ENCODE peak calls at places on chromosomes 11 and 22, in ten cellular contexts. M is stomach, A is lower leg skin, Y is fibroblast of the aortic adventitia, T is tibial artery, K is D721Med, R is GM12865, W is endothelial cell, J is psoas muscle, I is SK-N-SH. S is an unnamed sample.

GRCh38 chr11:115659061-115659963 is 155.1 kb upstream of the CADM1 start:
- DNase-seq in M (no peak), A (no peak), Y (no peak), T (no peak), K (no peak), R (peak; percentile 3), W (peak; percentile 59), J (no peak), I (peak; percentile 83), S (peak; percentile 33)

GRCh38 chr11:69718147-69718546 is 14.3 kb upstream of the FGF19 start:
- DNase-seq in M (no peak), A (no peak), Y (no peak), T (no peak), K (peak; percentile 87), R (peak; percentile 54), W (peak; percentile 79), J (no peak), I (peak; percentile 73), S (peak; percentile 58)

GRCh38 chr11:61769169-61769920 is 16.9 kb downstream of the MYRF start:
- DNase-seq in M (peak; percentile 92), A (no peak), Y (peak; percentile 22), T (no peak), K (no peak), R (no peak), W (no peak), J (no peak), I (no peak), S (peak; percentile 41)

GRCh38 chr11:61853698-61854169 is 25.6 kb downstream of the FADS2 start:
- DNase-seq in M (no peak), A (no peak), Y (no peak), T (no peak), K (no peak), R (no peak), W (no peak), J (no peak), I (no peak), S (no peak)

GRCh38 chr11:86761978-86762377 is 38.4 kb upstream of the PRSS23 start:
- DNase-seq in M (no peak), A (no peak), Y (peak; percentile 80), T (no peak), K (no peak), R (no peak), W (no peak), J (no peak), I (no peak), S (no peak)

GRCh38 chr11:34788642-34789041 is 127.5 kb downstream of the APIP start:
- DNase-seq in M (no peak), A (no peak), Y (no peak), T (no peak), K (no peak), R (no peak), W (no peak), J (no peak), I (no peak), S (no peak)

GRCh38 chr22:38735465-38736256 is 20.1 kb downstream of the SUN2 start:
- DNase-seq in M (peak; percentile 76), A (no peak), Y (no peak), T (no peak), K (no peak), R (peak; percentile 32), W (no peak), J (peak; percentile 54), I (no peak), S (no peak)

GRCh38 chr11:47946682-47947575 is 33.4 kb upstream of the PTPRJ start:
- DNase-seq in M (peak; percentile 84), A (peak; percentile 91), Y (peak; percentile 99), T (peak; percentile 82), K (no peak), R (peak; percentile 11), W (no peak), J (peak; percentile 86), I (no peak), S (no peak)

DNA sequence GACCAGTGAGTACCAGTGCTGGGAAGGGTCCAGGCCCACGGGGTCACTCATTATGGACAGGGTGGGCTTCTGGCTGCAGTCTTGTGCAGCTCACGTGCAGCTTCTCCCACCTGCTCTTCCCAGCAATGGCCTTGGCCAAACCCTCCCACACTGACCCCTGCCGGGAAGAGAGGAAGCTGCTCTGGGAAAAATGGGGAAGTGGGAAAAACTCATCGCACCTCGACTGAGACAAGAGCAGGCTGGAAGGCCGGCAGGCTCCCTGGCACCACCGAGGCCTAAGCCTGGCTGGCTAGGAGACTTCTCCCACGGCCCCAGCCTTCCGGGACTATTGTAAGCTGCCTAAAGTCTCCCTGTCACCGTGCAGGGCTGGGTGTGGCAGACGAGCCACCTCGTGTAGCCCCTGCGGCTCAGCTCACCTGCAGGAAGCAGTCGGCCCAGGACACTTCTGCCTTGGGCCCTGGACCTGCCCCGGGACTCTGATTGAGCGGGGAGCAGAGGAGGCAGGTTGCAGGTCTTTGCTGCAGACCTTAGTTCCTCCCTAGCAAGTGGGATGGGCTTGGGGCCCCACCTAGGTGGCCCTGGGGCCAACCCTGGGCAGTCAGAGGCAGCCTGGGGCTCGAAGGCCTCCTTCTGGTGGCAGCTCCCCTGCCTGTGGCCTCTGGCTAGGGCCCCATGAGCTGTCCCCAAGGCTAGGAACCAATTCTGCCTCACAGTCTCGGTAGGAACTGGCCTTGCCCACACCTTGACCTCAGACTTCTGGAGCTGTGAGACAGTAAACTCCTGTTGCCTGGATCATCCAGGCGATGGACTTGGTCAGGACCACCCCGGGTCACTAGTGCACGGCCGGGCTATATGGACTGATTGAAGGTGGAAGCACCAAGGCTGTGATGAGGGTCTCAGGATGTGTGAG is 23.1 kb downstream of the MRGPRG start:
- DNase-seq in M (no peak), A (peak; percentile 80), Y (no peak), T (no peak), K (no peak), R (no peak), W (no peak), J (peak; percentile 59), I (no peak), S (no peak)
- TF ChIP-seq CTCF in M (peak; percentile 14), A (no peak), Y (peak; percentile 51), T (peak; percentile 40), K (peak; percentile 47), R (no peak), W (no peak), J (no peak), I (no peak), S (peak; percentile 34)

GRCh38 chr11:6663794-6664478 is 8.3 kb upstream of the DCHS1 start:
- DNase-seq in M (no peak), A (no peak), Y (peak; percentile 14), T (no peak), K (no peak), R (no peak), W (no peak), J (no peak), I (no peak), S (no peak)

GRCh38 chr11:6666302-6667183 is 10.9 kb upstream of the DCHS1 start:
- DNase-seq in M (no peak), A (no peak), Y (no peak), T (no peak), K (no peak), R (no peak), W (no peak), J (no peak), I (no peak), S (no peak)

GRCh38 chr11:6672006-6672405 is 11.1 kb downstream of the MRPL17 start:
- DNase-seq in M (no peak), A (no peak), Y (no peak), T (no peak), K (no peak), R (no peak), W (no peak), J (no peak), I (no peak), S (no peak)

GRCh38 chr11:6670202-6670830 is 12.8 kb downstream of the MRPL17 start:
- DNase-seq in M (no peak), A (no peak), Y (no peak), T (no peak), K (no peak), R (no peak), W (no peak), J (no peak), I (no peak), S (no peak)

GRCh38 chr11:6667733-6668374 is 12.2 kb upstream of the DCHS1 start:
- DNase-seq in M (no peak), A (no peak), Y (peak; percentile 57), T (no peak), K (no peak), R (peak; percentile 60), W (no peak), J (no peak), I (no peak), S (no peak)
- TF ChIP-seq CTCF in M (peak; percentile 59), A (no peak), Y (peak; percentile 63), T (peak; percentile 69), K (peak; percentile 38), R (peak; percentile 49), W (peak; percentile 71), J (peak; percentile 41), I (peak; percentile 57), S (peak; percentile 61)

GRCh38 chr22:23579870-23580585 is at the start of gene IGLL1:
- DNase-seq in M (no peak), A (no peak), Y (no peak), T (no peak), K (no peak), R (no peak), W (no peak), J (no peak), I (no peak), S (no peak)

GRCh38 chr22:23580586-23581251 is 629 bp upstream of the IGLL1 start:
- DNase-seq in M (no peak), A (no peak), Y (no peak), T (no peak), K (no peak), R (no peak), W (no peak), J (no peak), I (no peak), S (no peak)

GRCh38 chr22:23578306-23578705 is 1.8 kb downstream of the IGLL1 start:
- DNase-seq in M (no peak), A (no peak), Y (no peak), T (no peak), K (no peak), R (no peak), W (no peak), J (no peak), I (no peak), S (no peak)

GRCh38 chr22:23581252-23581634 is 1.2 kb upstream of the IGLL1 start:
- DNase-seq in M (no peak), A (no peak), Y (no peak), T (no peak), K (no peak), R (no peak), W (no peak), J (no peak), I (no peak), S (no peak)

DNA sequence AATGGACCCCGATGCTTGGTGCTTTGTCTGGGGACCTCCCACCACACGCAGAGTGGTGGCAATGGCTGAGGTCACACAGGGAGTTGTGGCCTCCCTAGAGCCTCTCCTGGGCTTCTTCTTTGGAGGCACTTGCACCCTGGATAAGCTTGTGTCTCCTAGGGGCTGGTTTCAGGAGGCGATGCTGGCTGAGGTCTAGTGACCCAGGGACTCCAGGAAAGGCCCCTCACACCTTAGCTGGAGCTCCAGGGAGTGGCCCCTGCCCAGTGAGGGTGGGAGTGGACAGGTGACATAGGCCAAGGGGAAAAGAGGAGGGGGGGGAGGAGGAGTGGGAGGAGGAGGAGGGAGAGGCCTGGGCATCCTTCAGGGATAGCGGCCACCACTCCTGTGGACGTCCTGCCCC is 810 bp downstream of the IGLL1 start:
- DNase-seq in M (no peak), A (no peak), Y (no peak), T (no peak), K (no peak), R (no peak), W (no peak), J (no peak), I (no peak), S (no peak)
- TF ChIP-seq CTCF in M (no peak), A (no peak), Y (no peak), T (no peak), K (no peak), R (no peak), W (no peak), J (no peak), I (no peak), S (no peak)

GRCh38 chr11:43561832-43562231 is 118.7 kb upstream of the HSD17B12 start:
- DNase-seq in M (no peak), A (no peak), Y (no peak), T (no peak), K (no peak), R (no peak), W (no peak), J (no peak), I (no peak), S (no peak)

GRCh38 chr11:43573233-43573632 is 107.3 kb upstream of the HSD17B12 start:
- DNase-seq in M (no peak), A (no peak), Y (peak; percentile 13), T (no peak), K (no peak), R (peak; percentile 35), W (peak; percentile 58), J (no peak), I (peak; percentile 51), S (no peak)

DNA sequence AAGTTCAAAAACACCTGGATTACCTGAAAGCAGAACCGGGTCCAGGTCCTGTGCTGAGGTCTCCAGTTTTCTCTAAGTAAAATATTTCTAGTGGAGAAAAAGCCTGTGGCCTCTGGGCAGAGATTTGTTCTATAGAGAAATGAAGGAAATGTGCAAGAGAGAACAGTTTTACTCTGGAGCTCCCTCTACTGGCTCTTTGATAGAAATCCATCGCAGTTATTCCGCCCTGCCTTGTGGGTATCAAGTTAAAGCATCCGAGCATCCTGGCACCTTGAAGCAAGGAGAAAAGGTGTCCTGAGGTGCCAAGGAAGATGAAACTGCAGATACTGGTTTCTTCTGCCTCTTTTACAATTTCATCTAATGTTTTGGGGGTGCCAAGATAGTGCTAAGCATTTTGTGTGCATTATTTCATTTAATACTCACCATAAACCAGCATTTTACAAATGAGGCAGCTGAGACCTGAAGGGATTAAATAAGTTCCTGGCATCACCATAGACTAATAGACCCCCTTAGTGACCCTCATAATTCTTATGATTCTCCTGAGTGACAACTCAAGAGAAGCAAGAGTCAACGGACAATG is 113.1 kb upstream of the HSD17B12 start:
- DNase-seq in M (no peak), A (no peak), Y (peak; percentile 70), T (no peak), K (no peak), R (peak; percentile 59), W (no peak), J (no peak), I (peak; percentile 64), S (no peak)
- TF ChIP-seq CTCF in M (peak; percentile 55), A (no peak), Y (peak; percentile 74), T (peak; percentile 50), K (peak; percentile 64), R (peak; percentile 73), W (peak; percentile 75), J (peak; percentile 60), I (peak; percentile 76), S (peak; percentile 75)

S was measured in progenitor cell of endocrine pancreas.